ENCODE peak calls at places on chromosomes 16 and 17, in four cellular contexts. A is right lobe of liver, K is IMR-90, S is H54. W is an unnamed sample.
A peak's percentile ranks its signal among the peaks of the same experiment; 100 is the strongest.

GRCh38 chr16:68668266-68668665 is 23.2 kb downstream of the CDH3 start:
- DNase-seq in K (peak; percentile 5), A (no peak), S (no peak), W (no peak)

GRCh38 chr16:55949518-55949917 is 74.3 kb upstream of the CES5A start:
- DNase-seq in A (no peak), K (peak; percentile 31), S (no peak), W (no peak)

GRCh38 chr16:83095926-83096692 is 469.3 kb downstream of the CDH13 start:
- DNase-seq in K (peak; percentile 70), S (peak; percentile 9), A (no peak), W (no peak)

GRCh38 chr17:37365589-37365988 is 10.2 kb upstream of the C17orf78 start:
- DNase-seq in S (no peak), A (no peak), K (no peak), W (no peak)

GRCh38 chr16:72926671-72927070 is 121.3 kb downstream of the ZFHX3 start:
- DNase-seq in S (no peak), A (no peak), K (no peak), W (no peak)

GRCh38 chr16:9849697-9850245 is 332.5 kb downstream of the GRIN2A start:
- DNase-seq in A (no peak), S (no peak), K (no peak), W (no peak)

GRCh38 chr17:3695723-3696411 is at the start of gene P2RX5:
- DNase-seq in K (no peak), S (no peak), A (no peak), W (peak; percentile 26)

GRCh38 chr17:82924812-82925211 is 85.0 kb upstream of the ZNF750 start:
- DNase-seq in S (no peak), K (no peak), A (no peak), W (no peak)

GRCh38 chr16:29710227-29711219 is 31.5 kb downstream of the QPRT start:
- DNase-seq in S (peak; percentile 45), K (peak; percentile 79), A (no peak), W (peak; percentile 64)

GRCh38 chr17:80663783-80664206 is 119.2 kb downstream of the RPTOR start:
- DNase-seq in K (peak; percentile 84), A (no peak), S (no peak), W (no peak)

GRCh38 chr17:39808409-39808997 is 55.6 kb downstream of the IKZF3 start:
- DNase-seq in K (no peak), A (no peak), S (no peak), W (no peak)

GRCh38 chr17:42843358-42843934 is 934 bp upstream of the AOC2 start:
- DNase-seq in A (no peak), S (peak; percentile 61), K (peak; percentile 74), W (peak; percentile 80)

GRCh38 chr17:68457168-68457538 is at the start of gene WIPI1:
- DNase-seq in S (no peak), A (no peak), K (no peak), W (no peak)

GRCh38 chr16:1674751-1675664 is 3.1 kb upstream of the JPT2 start:
- DNase-seq in A (no peak), K (peak; percentile 79), S (peak; percentile 96), W (no peak)

GRCh38 chr16:1107731-1108130 is 11.7 kb upstream of the C1QTNF8 start:
- DNase-seq in A (no peak), S (no peak), K (no peak), W (no peak)

GRCh38 chr17:700504-701094 is 14.0 kb downstream of the VPS53 start:
- DNase-seq in A (no peak), S (no peak), K (peak; percentile 53), W (peak; percentile 74)

GRCh38 chr17:17043668-17044226 is 1.5 kb downstream of the MPRIP start:
- DNase-seq in S (peak; percentile 65), K (peak; percentile 13), A (peak; percentile 46), W (peak; percentile 27)

GRCh38 chr16:19114359-19115147 is 789 bp downstream of the ITPRIPL2 start:
- DNase-seq in A (peak; percentile 58), S (no peak), K (peak; percentile 68), W (peak; percentile 49)

GRCh38 chr17:4966844-4967538 is 626 bp downstream of the SPAG7 start:
- DNase-seq in K (peak; percentile 100), S (peak; percentile 98), A (peak; percentile 99), W (peak; percentile 98)
- TF ChIP-seq POLR2A in K (no peak), S (no peak), A (peak; percentile 22), W (no peak)

GRCh38 chr17:19237389-19238166 is 412 bp downstream of the EPN2 start:
- DNase-seq in A (peak; percentile 54), K (no peak), S (peak; percentile 37), W (no peak)
- TF ChIP-seq POLR2A in A (peak; percentile 57), K (no peak), S (peak; percentile 25), W (peak; percentile 34)

DNA sequence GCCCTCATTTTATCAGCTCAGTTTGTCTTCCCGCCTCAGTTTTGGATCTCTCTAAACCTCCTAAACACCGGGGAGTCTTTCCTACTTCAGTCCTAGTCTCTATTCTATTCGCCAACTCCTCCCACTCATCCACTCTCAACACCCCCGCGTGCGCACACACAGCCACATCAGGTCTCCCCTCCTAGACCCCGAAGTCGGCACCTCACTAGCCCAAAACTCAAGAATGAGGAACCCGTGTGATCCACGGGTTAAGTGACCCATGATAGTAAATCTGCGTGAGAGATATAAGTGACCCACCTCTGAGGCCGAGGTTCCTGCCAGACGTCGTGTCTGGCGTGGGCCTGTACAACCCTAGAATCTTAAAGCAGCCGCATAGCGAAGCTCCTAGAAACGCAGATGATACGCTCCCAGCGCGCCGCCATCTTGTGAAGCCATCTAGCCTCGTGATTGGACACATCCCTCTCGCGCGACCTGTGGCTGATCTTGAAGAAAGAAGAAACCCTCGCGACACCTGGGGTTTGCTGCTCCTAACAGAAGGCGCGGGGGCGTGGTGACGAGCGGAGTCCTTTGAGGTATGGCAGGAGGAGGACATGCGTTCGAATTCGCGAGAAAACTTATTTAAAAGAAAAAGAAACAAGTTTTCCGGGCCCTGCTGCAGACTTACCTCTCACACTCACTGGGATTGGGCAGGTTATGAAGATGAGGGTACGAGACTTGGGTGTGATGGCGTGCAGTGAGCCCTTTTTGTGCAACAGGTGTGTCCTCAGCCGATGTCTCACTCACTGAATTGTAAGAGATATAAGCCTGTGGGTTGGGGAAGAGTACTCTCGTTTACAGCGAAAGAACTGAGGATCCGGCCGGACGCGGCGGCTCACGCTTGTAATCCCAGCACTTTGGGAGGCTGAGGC is at the start of gene METTL16:
- DNase-seq in A (peak; percentile 97), K (peak; percentile 99), S (peak; percentile 96), W (peak; percentile 98)
- TF ChIP-seq POLR2A in A (peak; percentile 50), K (peak; percentile 93), S (peak; percentile 55), W (peak; percentile 95)

GRCh38 chr16:57567691-57568090 is 25.2 kb downstream of the ADGRG5 start:
- DNase-seq in K (no peak), S (no peak), A (no peak), W (no peak)
- TF ChIP-seq POLR2A in K (no peak), S (no peak), A (no peak), W (no peak)

DNA sequence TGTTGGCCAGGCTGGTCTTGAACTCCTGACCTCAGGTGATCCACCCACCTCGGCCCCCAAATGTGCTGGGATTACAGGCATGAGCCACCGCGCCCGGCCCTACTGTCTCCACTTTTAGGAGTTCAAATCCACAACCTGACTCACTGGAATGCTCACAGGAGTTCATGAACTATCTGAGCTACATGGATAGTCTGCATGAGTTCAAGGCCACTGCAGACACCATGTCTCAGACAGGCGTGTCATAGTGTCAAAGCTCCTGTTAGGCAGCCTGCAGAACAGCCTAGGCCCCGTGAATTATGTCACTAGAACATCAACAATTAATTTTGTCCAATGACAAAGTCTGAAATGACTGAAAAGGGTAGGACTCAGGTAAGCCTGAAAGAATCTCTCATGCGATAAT is 38.3 kb upstream of the NDRG4 start:
- DNase-seq in A (no peak), S (no peak), K (no peak), W (no peak)
- TF ChIP-seq POLR2A in A (no peak), S (no peak), K (no peak), W (no peak)